ENCODE peak calls at places on chromosomes 2 and 18, in nine cellular contexts. A, Q, E, L, U, D, C, Y and K are unnamed samples.

GRCh38 chr18:32450026-32450681 is 20.5 kb downstream of the GAREM1 start:
- DNase-seq in Q (no peak), Y (no peak), L (no peak), C (no peak), U (no peak), A (no peak), E (no peak), D (no peak), K (no peak)

GRCh38 chr18:73617981-73618380 is 529.7 kb downstream of the FBXO15 start:
- DNase-seq in A (no peak), E (no peak), C (no peak), D (no peak), L (no peak), Q (no peak), U (no peak), Y (no peak), K (no peak)

GRCh38 chr2:43206602-43207001 is 19.8 kb downstream of the ZFP36L2 start:
- DNase-seq in D (no peak), Q (no peak), E (no peak), L (no peak), C (no peak), Y (no peak), A (no peak), U (no peak), K (no peak)

GRCh38 chr2:102313950-102314349 is 2.6 kb downstream of the IL1RL1 start:
- DNase-seq in Y (no peak), D (peak; percentile 61), E (no peak), A (no peak), L (peak; percentile 56), C (no peak), Q (no peak), U (no peak), K (no peak)

GRCh38 chr2:60530660-60531276 is 22.7 kb downstream of the BCL11A start:
- DNase-seq in A (peak; percentile 80), Q (peak; percentile 50), L (peak; percentile 62), C (peak; percentile 83), Y (no peak), E (no peak), D (no peak), U (no peak), K (peak; percentile 87)

GRCh38 chr2:181517685-181518301 is 60.6 kb downstream of the ITGA4 start:
- DNase-seq in E (no peak), Q (no peak), Y (no peak), A (no peak), D (no peak), C (no peak), L (peak; percentile 3), U (no peak), K (peak; percentile 33)

GRCh38 chr2:11342561-11343343 is 1.7 kb downstream of the ROCK2 start:
- DNase-seq in U (peak; percentile 75), Y (no peak), L (peak; percentile 74), D (peak; percentile 87), Q (no peak), A (no peak), E (no peak), C (peak; percentile 14), K (peak; percentile 54)

GRCh38 chr18:48795696-48796095 is 155.1 kb downstream of the SMAD7 start:
- DNase-seq in L (no peak), A (no peak), C (no peak), U (no peak), Q (no peak), Y (no peak), E (peak; percentile 26), D (no peak), K (no peak)

GRCh38 chr2:150674283-150674682 is 186.8 kb upstream of the RND3 start:
- DNase-seq in L (no peak), U (no peak), Y (no peak), E (no peak), A (no peak), D (peak; percentile 70), Q (no peak), C (no peak), K (no peak)

GRCh38 chr18:48356909-48357631 is 52.1 kb downstream of the ZBTB7C start:
- DNase-seq in L (no peak), A (no peak), D (no peak), E (no peak), U (no peak), Q (no peak), Y (no peak), C (peak; percentile 73), K (no peak)

DNA sequence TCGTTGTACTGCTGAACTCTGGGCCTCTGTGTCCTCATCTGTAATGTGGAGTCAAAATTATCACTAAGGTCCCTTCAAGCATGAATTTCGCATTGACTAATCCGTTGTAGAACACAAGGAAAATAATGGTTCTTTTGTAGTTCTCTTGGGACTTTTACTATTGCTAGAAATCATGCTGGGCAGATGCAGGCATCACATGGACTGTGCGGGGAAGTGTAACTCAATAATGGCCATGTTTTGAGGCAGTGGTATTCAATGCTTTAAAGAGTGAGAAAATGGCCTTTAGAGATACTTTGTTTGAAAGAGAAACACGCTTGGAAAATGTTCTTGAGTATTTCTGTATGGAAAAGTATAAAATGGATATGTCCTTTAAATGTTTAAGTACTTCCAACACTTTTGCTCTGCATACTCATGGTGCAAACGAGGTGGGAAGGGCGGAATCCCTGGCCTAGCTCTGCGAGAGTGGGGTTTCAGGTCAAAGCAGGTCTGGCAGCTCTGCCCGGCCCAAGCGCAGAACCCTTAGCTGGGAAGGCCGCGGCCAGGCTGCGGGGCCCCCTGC is 117.3 kb upstream of the MSTN start:
- DNase-seq in U (no peak), L (no peak), D (no peak), C (no peak), Y (no peak), Q (no peak), A (no peak), E (no peak), K (no peak)
- H3K4me3 ChIP-seq in U (peak overlapping the region; percentile 54), L (peak overlapping the region; percentile 57), D (peak overlapping the region; percentile 54), C (no peak overlapping the region), Y (peak overlapping the region; percentile 88), Q (peak overlapping the region; percentile 80), A (peak overlapping the region; percentile 70), E (peak overlapping the region; percentile 81), K (peak overlapping the region; percentile 51)

GRCh38 chr2:86249843-86250402 is 50.7 kb downstream of the MRPL35 start:
- DNase-seq in A (no peak), U (peak; percentile 12), C (no peak), Q (no peak), D (no peak), L (peak; percentile 24), Y (no peak), E (no peak), K (peak; percentile 65)
- TF ChIP-seq CTCF in A (no peak), U (peak; percentile 68), C (no peak), Q (no peak), D (no peak), L (peak; percentile 14), Y (no peak), E (no peak), K (peak; percentile 43)

GRCh38 chr2:172231508-172231907 is 128.8 kb upstream of the DLX2 start:
- DNase-seq in E (no peak), D (no peak), Q (no peak), U (no peak), A (no peak), C (no peak), L (no peak), Y (no peak), K (no peak)
- H3K4me1 ChIP-seq in E (peaks cover 79% of the 10 kb centered on the region), D (peaks cover 28% of the 10 kb centered on the region), Q (peaks cover 35% of the 10 kb centered on the region), U (no peaks in the 10 kb centered on the region), A (peaks cover 12% of the 10 kb centered on the region), C (peaks cover 67% of the 10 kb centered on the region), L (peaks cover 2% of the 10 kb centered on the region), Y (no peaks in the 10 kb centered on the region), K (no peaks in the 10 kb centered on the region)

GRCh38 chr2:197298609-197299008 is 12.0 kb downstream of the ANKRD44 start:
- DNase-seq in E (no peak), Q (no peak), L (no peak), U (no peak), C (no peak), D (no peak), A (no peak), Y (no peak), K (no peak)

GRCh38 chr2:197297772-197298318 is 12.7 kb downstream of the ANKRD44 start:
- DNase-seq in L (no peak), A (no peak), U (no peak), E (no peak), D (no peak), Q (no peak), Y (no peak), C (no peak), K (no peak)

GRCh38 chr2:197294260-197294659 is 16.3 kb downstream of the ANKRD44 start:
- DNase-seq in Q (no peak), Y (no peak), C (no peak), L (no peak), A (no peak), U (no peak), D (no peak), E (no peak), K (no peak)

GRCh38 chr2:197297262-197297661 is 13.3 kb downstream of the ANKRD44 start:
- DNase-seq in A (no peak), Y (no peak), C (no peak), L (no peak), U (no peak), E (no peak), Q (no peak), D (no peak), K (no peak)

DNA sequence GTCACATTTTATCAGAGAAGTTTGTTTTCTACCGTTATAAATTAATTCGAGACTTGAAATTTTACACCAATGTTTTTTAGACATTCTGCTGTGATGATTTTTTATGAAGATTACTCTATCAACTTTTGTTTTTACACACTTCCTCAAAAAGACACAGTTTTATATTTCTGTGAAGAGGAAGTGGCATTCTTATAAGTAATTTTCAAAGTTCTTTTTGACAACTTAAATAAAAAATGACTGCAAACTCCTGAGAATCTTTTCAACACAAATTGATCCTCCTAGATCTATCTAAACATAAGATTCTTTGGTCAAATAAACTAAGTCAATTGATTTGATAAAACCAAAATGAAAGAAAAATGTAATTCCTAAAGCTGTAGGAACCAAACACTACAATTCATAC is 13.7 kb downstream of the ANKRD44 start:
- DNase-seq in L (no peak), Q (no peak), E (no peak), A (no peak), C (no peak), D (no peak), U (no peak), Y (no peak), K (no peak)
- H3K4me3 ChIP-seq in L (no peak overlapping the region), Q (no peak overlapping the region), E (no peak overlapping the region), A (no peak overlapping the region), C (no peak overlapping the region), D (no peak overlapping the region), U (no peak overlapping the region), Y (no peak overlapping the region), K (no peak overlapping the region)